ENCODE peak calls at places on chromosomes 11 and 22, in five cellular contexts. C, E, W, S and U are unnamed samples.

GRCh38 chr22:39514373-39514973 is 5.9 kb upstream of the ATF4 start:
- DNase-seq in C (no peak), S (no peak), W (no peak), E (peak), U (no peak)

GRCh38 chr11:942853-943252 is 17.2 kb downstream of the AP2A2 start:
- DNase-seq in E (no peak), S (no peak), W (no peak), C (no peak), U (no peak)

GRCh38 chr11:1829039-1829820 is 5.6 kb upstream of the SYT8 start:
- DNase-seq in E (peak), C (no peak), S (peak), W (no peak), U (peak)

GRCh38 chr22:49916851-49917250 is 1.4 kb downstream of the ALG12 start:
- DNase-seq in W (no peak), C (no peak), E (no peak), S (no peak), U (no peak)

GRCh38 chr11:122920579-122920978 is 38.0 kb downstream of the JHY start:
- DNase-seq in E (no peak), S (no peak), W (no peak), C (no peak), U (no peak)

GRCh38 chr11:32231909-32232493 is 141.1 kb downstream of the RCN1 start:
- DNase-seq in W (no peak), E (peak), C (peak), S (no peak), U (no peak)

GRCh38 chr22:36197065-36197440 is 4.6 kb downstream of the APOL4 start:
- DNase-seq in C (peak), E (no peak), S (peak), W (no peak), U (no peak)

GRCh38 chr11:67613960-67614715 is 7.4 kb downstream of the NDUFV1 start:
- DNase-seq in S (no peak), C (peak), E (peak), W (peak), U (no peak)

GRCh38 chr11:117820516-117820915 is 4.0 kb downstream of the FXYD2 start:
- DNase-seq in E (no peak), W (no peak), C (no peak), S (no peak), U (no peak)

GRCh38 chr11:102940714-102941588 is 14.6 kb downstream of the MMP13 start:
- DNase-seq in E (peak), S (peak), C (peak), W (no peak), U (no peak)

GRCh38 chr11:19873730-19874129 is 161.1 kb downstream of the NAV2 start:
- DNase-seq in S (no peak), C (no peak), W (no peak), E (no peak), U (no peak)

GRCh38 chr11:128417607-128418324 is 169.6 kb downstream of the ETS1 start:
- DNase-seq in E (peak), S (peak), W (no peak), C (no peak), U (peak)

GRCh38 chr22:43296279-43296902 is 46.8 kb downstream of the SCUBE1 start:
- DNase-seq in E (no peak), S (no peak), C (no peak), W (no peak), U (no peak)

GRCh38 chr11:3859373-3859881 is 4.0 kb downstream of the STIM1 start:
- DNase-seq in C (peak), S (no peak), E (no peak), W (no peak), U (no peak)

GRCh38 chr22:17262976-17263375 is 43.7 kb upstream of the ADA2 start:
- DNase-seq in S (no peak), W (no peak), E (no peak), C (no peak), U (no peak)

GRCh38 chr11:119990306-119991021 is 147.4 kb downstream of the TRIM29 start:
- DNase-seq in C (no peak), E (no peak), S (no peak), W (no peak), U (no peak)

GRCh38 chr22:20464096-20464614 is 26.5 kb upstream of the SCARF2 start:
- DNase-seq in C (no peak), W (no peak), S (no peak), E (no peak), U (no peak)

GRCh38 chr11:63765688-63766241 is 2.8 kb downstream of the ZFTA start:
- DNase-seq in E (no peak), C (no peak), S (no peak), W (no peak), U (no peak)

GRCh38 chr22:45876136-45877035 is 100.6 kb downstream of the WNT7B start:
- DNase-seq in W (no peak), C (no peak), E (no peak), S (no peak), U (no peak)